ENCODE peak calls at places on chromosomes 4 and X, in eight cellular contexts. A is ureter, W is GM18507, V is breast epithelium, P is pancreas, H is upper lobe of right lung, F is T-helper 9 cell, C is head of caudate nucleus. Q is an unnamed sample.

GRCh38 chrX:16700734-16701133 is 11.7 kb downstream of the CTPS2 start:
- DNase-seq in A (no peak), W (no peak), V (no peak), P (no peak), H (no peak), F (no peak), C (no peak), Q (no peak)

GRCh38 chrX:22634751-22635150 is 362.0 kb downstream of the CBLL2 start:
- DNase-seq in A (no peak), W (no peak), V (no peak), P (no peak), H (no peak), F (no peak), C (no peak), Q (no peak)

GRCh38 chr4:6199344-6199921 is 916 bp downstream of the JAKMIP1 start:
- DNase-seq in A (no peak), W (no peak), V (no peak), P (no peak), H (no peak), F (no peak), C (no peak), Q (no peak)

GRCh38 chr4:8681391-8681790 is 88.8 kb downstream of the CPZ start:
- DNase-seq in A (no peak), W (no peak), V (no peak), P (no peak), H (peak), F (no peak), C (no peak), Q (no peak)

GRCh38 chr4:75561789-75562188 is 5.9 kb downstream of the ODAPH start:
- DNase-seq in A (no peak), W (no peak), V (peak), P (no peak), H (no peak), F (no peak), C (no peak), Q (no peak)

GRCh38 chr4:10983274-10983673 is 298.7 kb upstream of the CLNK start:
- DNase-seq in A (no peak), W (no peak), V (no peak), P (no peak), H (no peak), F (peak), C (no peak), Q (no peak)

GRCh38 chrX:14027511-14028019 is 2.1 kb downstream of the GEMIN8 start:
- DNase-seq in A (no peak), W (no peak), V (no peak), P (no peak), H (no peak), F (no peak), C (no peak), Q (no peak)

GRCh38 chr4:76640252-76640925 is 205.4 kb downstream of the SHROOM3 start:
- DNase-seq in A (no peak), W (no peak), V (peak), P (no peak), H (peak), F (no peak), C (no peak), Q (no peak)

GRCh38 chr4:155822572-155822971 is 43.5 kb downstream of the ASIC5 start:
- DNase-seq in A (no peak), W (no peak), V (no peak), P (no peak), H (no peak), F (no peak), C (no peak), Q (no peak)

GRCh38 chr4:177012918-177013545 is 220.3 kb upstream of the VEGFC start:
- DNase-seq in A (no peak), W (no peak), V (no peak), P (no peak), H (no peak), F (no peak), C (no peak), Q (no peak)

GRCh38 chr4:38889143-38889542 is 21.5 kb downstream of the FAM114A1 start:
- DNase-seq in A (no peak), W (peak), V (no peak), P (no peak), H (no peak), F (no peak), C (no peak), Q (no peak)

GRCh38 chrX:47704736-47705135 is 45.8 kb upstream of the UXT start:
- DNase-seq in A (no peak), W (no peak), V (no peak), P (no peak), H (no peak), F (no peak), C (no peak), Q (no peak)

GRCh38 chrX:56978172-56978571 is 17.2 kb downstream of the SPIN3 start:
- DNase-seq in A (peak), W (no peak), V (peak), P (no peak), H (no peak), F (peak), C (peak), Q (peak)

GRCh38 chrX:21153503-21153902 is 220.7 kb upstream of the CNKSR2 start:
- DNase-seq in A (no peak), W (no peak), V (peak), P (peak), H (no peak), F (no peak), C (no peak), Q (no peak)

GRCh38 chrX:19670854-19671620 is 155.7 kb upstream of the MAP3K15 start:
- DNase-seq in A (no peak), W (no peak), V (peak), P (no peak), H (no peak), F (no peak), C (peak), Q (no peak)

GRCh38 chrX:25029288-25029687 is 13.5 kb upstream of the ARX start:
- DNase-seq in A (no peak), W (no peak), V (no peak), P (no peak), H (no peak), F (no peak), C (no peak), Q (no peak)

GRCh38 chrX:2315434-2315833 is 185.3 kb downstream of the DHRSX start:
- DNase-seq in A (no peak), W (no peak), V (no peak), P (no peak), H (no peak), F (no peak), C (no peak), Q (no peak)